ENCODE peak calls at places on chromosomes 4 and X, in four cellular contexts. V is right lobe of liver, P is endodermal cell, D is H9. X is an unnamed sample. For H3K4me1, the result is how much of the 10 kb centered on the place peaks cover.

GRCh38 chr4:80619070-80619674 is 283.6 kb downstream of the CFAP299 start:
- DNase-seq in V (no peak), P (no peak), D (no peak), X (no peak)

GRCh38 chr4:22490718-22491330 is 25.0 kb downstream of the ADGRA3 start:
- DNase-seq in V (no peak), P (no peak), D (no peak), X (no peak)

GRCh38 chr4:152515678-152516077 is 20.2 kb downstream of the FBXW7 start:
- DNase-seq in V (no peak), P (no peak), D (no peak), X (no peak)

GRCh38 chr4:150972592-150972991 is 42.5 kb downstream of the LRBA start:
- DNase-seq in V (no peak), P (no peak), D (no peak), X (no peak)

GRCh38 chrX:3262906-3263305 is 83.5 kb downstream of the MXRA5 start:
- DNase-seq in V (no peak), P (no peak), D (no peak), X (no peak)

GRCh38 chrX:97751016-97751415 is 867.3 kb downstream of the RPA4 start:
- DNase-seq in V (no peak), P (no peak), D (no peak), X (no peak)

GRCh38 chr4:23857353-23857752 is 32.5 kb downstream of the PPARGC1A start:
- DNase-seq in V (no peak), P (no peak), D (no peak), X (no peak)

GRCh38 chr4:78644744-78645330 is 93.3 kb downstream of the ANXA3 start:
- DNase-seq in V (no peak), P (peak), D (peak), X (no peak)

GRCh38 chr4:94909645-94910044 is 151.9 kb downstream of the BMPR1B start:
- DNase-seq in V (no peak), P (no peak), D (no peak), X (no peak)

GRCh38 chr4:5706486-5707290 is 1.7 kb downstream of the EVC2 start:
- DNase-seq in V (no peak), P (no peak), D (no peak), X (peak)

GRCh38 chrX:32874839-32875238 is 336.5 kb downstream of the DMD start:
- DNase-seq in V (no peak), P (no peak), D (no peak), X (no peak)

GRCh38 chrX:132040066-132040465 is 17.0 kb downstream of the STK26 start:
- DNase-seq in V (no peak), P (no peak), D (no peak), X (no peak)

GRCh38 chr4:40952672-40953071 is 202.9 kb downstream of the NSUN7 start:
- DNase-seq in V (no peak), P (no peak), D (no peak), X (no peak)

GRCh38 chrX:153762636-153763173 is 1.3 kb upstream of the PLXNB3 start:
- DNase-seq in V (peak), P (peak), D (no peak), X (peak)

GRCh38 chrX:142977128-142977914 is 48.4 kb upstream of the SPANXN4 start:
- DNase-seq in V (no peak), P (no peak), D (no peak), X (no peak)

GRCh38 chr4:36601864-36602263 is 320.4 kb downstream of the DTHD1 start:
- DNase-seq in V (no peak), P (no peak), D (no peak), X (no peak)

GRCh38 chr4:124737619-124738018 is 25.1 kb upstream of the ANKRD50 start:
- DNase-seq in V (no peak), P (no peak), D (no peak), X (no peak)

GRCh38 chrX:78123190-78123589 is 16.3 kb downstream of the TAF9B start:
- DNase-seq in V (no peak), P (no peak), D (no peak), X (no peak)

GRCh38 chrX:274904-275475 is 6.2 kb upstream of the PLCXD1 start:
- DNase-seq in V (peak), P (peak), D (peak), X (peak)

GRCh38 chr4:53775381-53775780 is 184.1 kb upstream of the LNX1 start:
- DNase-seq in V (no peak), P (no peak), D (no peak), X (no peak)

GRCh38 chr4:106369456-106370060 is 980 bp upstream of the GIMD1 start:
- DNase-seq in V (no peak), P (peak), D (peak), X (no peak)

GRCh38 chrX:50586980-50587379 is 116.4 kb upstream of the DGKK start:
- DNase-seq in V (no peak), P (no peak), D (no peak), X (no peak)

GRCh38 chr4:78337216-78337615 is 214.4 kb upstream of the ANXA3 start:
- DNase-seq in V (no peak), P (no peak), D (no peak), X (no peak)

GRCh38 chrX:38221391-38221929 is 789 bp upstream of the SRPX start:
- DNase-seq in V (no peak), P (no peak), D (no peak), X (no peak)

GRCh38 chrX:47185241-47185640 is 8.4 kb upstream of the UBA1 start:
- DNase-seq in V (peak), P (no peak), D (no peak), X (peak)

GRCh38 chr4:16079046-16079445 is 4.8 kb downstream of the PROM1 start:
- DNase-seq in V (no peak), P (peak), D (no peak), X (no peak)

GRCh38 chr4:182090186-182090585 is 153.0 kb upstream of the TENM3 start:
- DNase-seq in V (no peak), P (no peak), D (no peak), X (no peak)

GRCh38 chr4:170748975-170749374 is 659.2 kb upstream of the AADAT start:
- DNase-seq in V (no peak), P (no peak), D (no peak), X (no peak)
- H3K4me1 ChIP-seq in V (under half), P (under half), D (under half), X (under half)

GRCh38 chr4:87019898-87020297 is 85.1 kb downstream of the AFF1 start:
- DNase-seq in V (no peak), P (no peak), D (no peak), X (no peak)

GRCh38 chr4:87026795-87027495 is 92.1 kb downstream of the AFF1 start:
- DNase-seq in V (no peak), P (no peak), D (no peak), X (no peak)

GRCh38 chr4:87025023-87025613 is 90.3 kb downstream of the AFF1 start:
- DNase-seq in V (no peak), P (no peak), D (no peak), X (no peak)

GRCh38 chr4:87025614-87026041 is 90.8 kb downstream of the AFF1 start:
- DNase-seq in V (no peak), P (peak), D (no peak), X (no peak)

DNA sequence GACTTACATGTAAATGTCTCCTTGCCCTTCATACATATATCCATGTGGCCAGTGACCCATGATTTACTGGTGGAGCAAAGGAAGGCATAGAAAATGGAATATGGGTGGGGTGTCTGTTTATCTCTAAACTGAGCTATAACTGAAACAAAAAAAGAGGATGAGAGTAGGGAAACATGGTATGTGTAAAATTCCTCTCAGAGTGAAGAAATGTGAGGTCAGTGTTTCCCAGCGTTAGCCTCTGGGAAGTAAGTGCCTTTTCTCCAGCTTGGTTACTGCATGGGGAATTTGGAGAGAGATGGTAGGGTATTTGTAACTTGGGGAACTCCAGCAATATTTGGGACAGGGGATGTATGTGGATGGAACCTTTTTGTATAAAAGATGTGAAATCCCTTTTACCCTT is 89.4 kb downstream of the AFF1 start:
- DNase-seq in V (no peak), P (no peak), D (no peak), X (no peak)
- H3K4me1 ChIP-seq in V (under half), P (under half), D (under half), X (under half)

GRCh38 chr4:10091531-10092181 is 24.9 kb downstream of the WDR1 start:
- DNase-seq in V (peak), P (no peak), D (no peak), X (peak)

GRCh38 chr4:10090467-10091250 is 25.9 kb downstream of the WDR1 start:
- DNase-seq in V (peak), P (no peak), D (no peak), X (peak)

GRCh38 chr4:10088135-10089010 is 28.2 kb downstream of the WDR1 start:
- DNase-seq in V (peak), P (no peak), D (no peak), X (peak)

GRCh38 chr4:10087152-10087791 is 29.3 kb downstream of the WDR1 start:
- DNase-seq in V (peak), P (no peak), D (no peak), X (peak)

DNA sequence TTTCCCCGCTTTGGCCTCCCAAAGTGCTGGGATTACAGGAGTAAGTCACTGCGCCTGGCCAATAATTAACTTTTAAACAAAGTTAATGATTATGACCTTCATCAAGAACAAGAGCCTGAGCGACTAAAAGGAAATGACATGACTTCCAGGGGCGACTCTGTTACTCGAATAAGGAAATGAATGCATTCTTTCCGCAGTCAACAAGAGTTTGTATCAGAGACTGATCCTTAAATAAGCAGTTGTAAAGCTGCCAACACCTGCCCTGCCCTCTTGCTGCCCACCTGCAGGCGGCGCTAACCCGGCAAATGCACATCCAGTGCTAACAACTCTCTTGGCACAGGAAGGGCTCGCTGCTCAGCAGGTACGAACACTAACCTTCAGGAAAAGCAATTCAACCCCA is 27.3 kb downstream of the WDR1 start:
- DNase-seq in V (peak), P (peak), D (peak), X (no peak)
- H3K4me1 ChIP-seq in V (under half), P (under half), D (under half), X (under half)

DNA sequence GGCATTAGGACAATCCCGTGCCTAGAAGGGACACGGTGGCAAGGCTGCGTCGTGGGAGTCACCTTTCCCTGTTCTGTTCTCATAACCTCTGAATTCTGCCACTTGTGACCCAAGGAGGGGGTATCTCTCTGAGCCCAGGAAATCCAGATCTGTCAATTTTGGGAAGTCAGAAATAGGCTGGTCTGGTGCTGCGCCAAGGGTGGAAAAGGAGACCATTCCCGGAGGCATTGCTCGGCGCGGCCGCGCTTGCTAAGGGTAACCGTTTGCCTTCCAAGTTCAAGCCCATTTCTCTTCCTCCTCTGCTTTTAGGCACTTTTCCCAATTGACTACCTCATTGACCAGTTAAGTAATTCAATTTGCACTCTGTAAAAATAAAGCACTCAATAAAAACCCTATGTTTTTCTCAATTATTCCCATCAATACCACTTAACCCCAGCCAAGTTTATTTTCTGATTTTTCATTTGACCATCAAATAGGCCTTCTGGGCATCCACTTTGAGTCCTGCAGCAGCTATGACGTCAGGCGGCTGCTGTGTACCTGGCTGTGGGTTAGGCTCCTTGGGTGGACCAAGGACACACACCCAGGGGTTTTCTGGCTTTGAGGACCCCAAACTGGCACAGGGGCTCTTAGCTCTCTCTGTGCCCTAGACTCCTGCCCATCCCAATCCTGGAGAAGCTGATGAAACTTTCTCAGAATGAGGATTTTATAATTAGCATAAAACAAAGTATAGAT is 12.5 kb downstream of the SORCS2 start:
- DNase-seq in V (peak), P (no peak), D (no peak), X (peak)
- H3K4me1 ChIP-seq in V (under half), P (under half), D (under half), X (under half)

GRCh38 chrX:24343719-24344118 is 16.7 kb upstream of the SUPT20HL1 start:
- DNase-seq in V (no peak), P (no peak), D (no peak), X (no peak)
- H3K4me1 ChIP-seq in V (under half), P (under half), D (under half), X (under half)

GRCh38 chrX:53494427-53494826 is 60.3 kb upstream of the HSD17B10 start:
- DNase-seq in V (no peak), P (no peak), D (no peak), X (no peak)
- H3K4me1 ChIP-seq in V (under half), P (under half), D (under half), X (under half)

GRCh38 chr4:127236875-127237274 is 395.9 kb upstream of the INTU start:
- DNase-seq in V (no peak), P (no peak), D (no peak), X (no peak)

GRCh38 chr4:127239902-127240575 is 392.7 kb upstream of the INTU start:
- DNase-seq in V (no peak), P (no peak), D (no peak), X (no peak)

GRCh38 chr4:127244515-127244914 is 388.2 kb upstream of the INTU start:
- DNase-seq in V (no peak), P (no peak), D (no peak), X (no peak)

GRCh38 chr4:127240721-127241120 is 392.0 kb upstream of the INTU start:
- DNase-seq in V (no peak), P (no peak), D (no peak), X (no peak)
- H3K4me1 ChIP-seq in V (under half), P (under half), D (under half), X (under half)

GRCh38 chr4:84582988-84583870 is at the start of gene CDS1:
- DNase-seq in V (peak), P (peak), D (peak), X (peak)
- H3K4me1 ChIP-seq in V (under half), P (under half), D (under half), X (under half)

X was measured in aorta.